ENCODE peak calls at places on chromosome 13, in nine cellular contexts. A is NCI-H1694 treated with DMSO at 0.1 percent for 48 hours; P is left cardiac atrium; X is A549; B is NCI-H1105; H is stimulated activated CD4-positive, alpha-beta T cell treated with anti-CD3 and anti-CD28 coated beads, Interleukin-1b, Interleukin-23, amount 100 ng/mL, for 24 hours; N is endothelial cell of umbilical vein; V is GM10248; T is H4. U is an unnamed sample.

GRCh38 chr13:62626771-62627170 is 1211.1 kb upstream of the PCDH20 start:
- DNase-seq in B (no peak), X (peak), P (no peak), T (no peak), N (no peak), H (no peak), A (no peak), V (peak), U (no peak)

GRCh38 chr13:33722216-33722900 is 95.6 kb upstream of the RFC3 start:
- DNase-seq in P (no peak), H (no peak), X (no peak), T (no peak), N (peak), B (no peak), V (no peak), A (no peak), U (no peak)

GRCh38 chr13:37460211-37460610 is 138.4 kb downstream of the POSTN start:
- DNase-seq in P (no peak), N (no peak), A (no peak), X (no peak), B (no peak), V (no peak), T (no peak), H (no peak), U (no peak)

GRCh38 chr13:51112771-51113170 is 1.7 kb upstream of the C13orf42 start:
- DNase-seq in A (no peak), X (no peak), N (no peak), T (no peak), B (no peak), V (no peak), P (no peak), H (no peak), U (no peak)

GRCh38 chr13:94481966-94482365 is 2.5 kb upstream of the DCT start:
- DNase-seq in X (peak), P (peak), H (no peak), V (no peak), N (no peak), T (peak), B (no peak), A (no peak), U (no peak)

GRCh38 chr13:27954406-27954851 is 14.7 kb downstream of the CDX2 start:
- DNase-seq in A (no peak), B (no peak), H (no peak), X (peak), P (no peak), T (no peak), N (peak), V (peak), U (no peak)

GRCh38 chr13:44879452-44880058 is 109.7 kb downstream of the NUFIP1 start:
- DNase-seq in P (no peak), N (peak), T (peak), B (no peak), X (peak), H (no peak), A (no peak), V (peak), U (no peak)

GRCh38 chr13:23292596-23292995 is 111.8 kb downstream of the SGCG start:
- DNase-seq in A (no peak), B (no peak), H (no peak), V (no peak), N (no peak), T (no peak), X (no peak), P (no peak), U (no peak)

GRCh38 chr13:83798731-83799130 is 83.5 kb downstream of the SLITRK1 start:
- DNase-seq in X (no peak), P (no peak), T (no peak), A (no peak), N (no peak), V (no peak), B (no peak), H (no peak), U (no peak)

U was measured in DMS 273 treated with DMSO at 0.1 percent for 48 hours.